ENCODE peak calls at places on chromosomes 1 and 21, in nine cellular contexts. F is cardiac fibroblast; J is neural crest cell; K is astrocyte of the cerebellum; X is CD8-positive, alpha-beta T cell; D is GM13977; Y is A673; B is AG09319; S is AG09309. V is an unnamed sample.

GRCh38 chr1:10556430-10557005 is 81.8 kb downstream of the PEX14 start:
- DNase-seq in F (no peak), J (peak; percentile 6), K (no peak), X (no peak), D (no peak), Y (no peak), B (no peak), S (no peak), V (no peak)

GRCh38 chr1:23756676-23757075 is 13.4 kb downstream of the ELOA start:
- DNase-seq in F (peak; percentile 46), J (no peak), K (no peak), X (no peak), D (no peak), Y (no peak), B (no peak), S (no peak), V (no peak)

GRCh38 chr1:29827801-29828525 is 591.6 kb downstream of the PTPRU start:
- DNase-seq in F (no peak), J (no peak), K (no peak), X (no peak), D (no peak), Y (no peak), B (no peak), S (no peak), V (no peak)

GRCh38 chr1:37255111-37255795 is 219.1 kb upstream of the ZC3H12A start:
- DNase-seq in F (no peak), J (peak; percentile 58), K (no peak), X (no peak), D (peak; percentile 23), Y (peak; percentile 60), B (no peak), S (no peak), V (no peak)

GRCh38 chr1:3304692-3305091 is 149.8 kb upstream of the ARHGEF16 start:
- DNase-seq in F (no peak), J (no peak), K (no peak), X (no peak), D (no peak), Y (no peak), B (no peak), S (no peak), V (no peak)

GRCh38 chr1:109040627-109041613 is 982 bp downstream of the WDR47 start:
- DNase-seq in F (peak; percentile 25), J (peak; percentile 26), K (no peak), X (no peak), D (peak; percentile 54), Y (peak; percentile 54), B (no peak), S (no peak), V (no peak)

GRCh38 chr1:41846595-41846994 is 72.1 kb downstream of the HIVEP3 start:
- DNase-seq in F (peak; percentile 67), J (no peak), K (no peak), X (no peak), D (no peak), Y (no peak), B (no peak), S (no peak), V (no peak)

GRCh38 chr1:17618558-17619247 is 79.2 kb downstream of the ARHGEF10L start:
- DNase-seq in F (no peak), J (no peak), K (no peak), X (no peak), D (no peak), Y (no peak), B (no peak), S (no peak), V (no peak)

GRCh38 chr21:16597768-16598167 is 868.0 kb downstream of the USP25 start:
- DNase-seq in F (no peak), J (no peak), K (no peak), X (no peak), D (no peak), Y (no peak), B (no peak), S (no peak), V (no peak)

GRCh38 chr1:20165522-20165951 is 20.4 kb upstream of the UBXN10 start:
- DNase-seq in F (peak; percentile 22), J (no peak), K (no peak), X (no peak), D (peak; percentile 51), Y (peak; percentile 17), B (no peak), S (no peak), V (no peak)

GRCh38 chr1:20702416-20702815 is 15.4 kb downstream of the KIF17 start:
- DNase-seq in F (peak; percentile 48), J (no peak), K (no peak), X (no peak), D (no peak), Y (no peak), B (no peak), S (no peak), V (no peak)

DNA sequence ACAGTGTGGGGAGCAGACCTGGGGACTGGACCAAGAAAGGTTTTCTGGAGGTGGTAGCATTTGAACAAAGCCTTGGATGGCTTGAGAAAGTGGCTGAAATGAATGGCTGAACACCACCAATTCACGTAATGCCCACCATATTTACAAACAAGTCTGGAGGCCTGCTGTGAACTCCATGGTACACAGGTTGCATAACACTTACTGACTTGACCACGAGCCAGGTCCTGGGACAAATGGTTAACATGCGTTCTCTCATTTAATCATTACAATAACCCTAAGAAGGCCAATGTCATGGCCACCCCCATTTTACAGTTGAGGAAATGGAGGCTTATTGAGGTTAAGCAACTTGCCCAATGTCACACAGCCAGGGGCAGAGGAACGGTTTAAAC is 44.4 kb downstream of the ZBTB18 start:
- DNase-seq in F (no peak), J (no peak), K (no peak), X (no peak), D (no peak), Y (no peak), B (no peak), S (no peak), V (no peak)
- TF ChIP-seq CTCF in F (no peak), J (no peak), K (no peak), X (no peak), D (no peak), Y (no peak), B (no peak), S (no peak), V (no peak)

DNA sequence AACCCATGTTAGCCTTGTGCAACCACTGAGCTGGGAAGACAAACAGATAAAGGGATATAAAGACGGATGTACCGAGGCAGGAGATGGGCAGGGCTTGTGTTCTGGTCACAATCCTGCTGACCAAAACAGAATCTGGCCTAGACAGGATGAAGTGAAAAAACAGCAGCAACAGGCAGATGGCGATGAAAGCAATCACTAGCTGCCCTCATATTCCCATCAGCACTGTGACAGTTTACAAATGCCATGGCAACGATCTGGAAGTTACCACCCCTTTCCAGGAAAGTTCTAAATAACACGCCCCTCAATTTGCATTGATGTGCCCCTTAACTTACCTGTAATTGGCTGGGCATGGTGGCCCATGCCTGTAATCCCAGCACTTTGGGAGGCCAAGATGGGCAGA is 40.6 kb upstream of the CD46 start:
- DNase-seq in F (peak; percentile 22), J (no peak), K (no peak), X (no peak), D (no peak), Y (peak; percentile 1), B (no peak), S (no peak), V (no peak)
- TF ChIP-seq CTCF in F (no peak), J (no peak), K (no peak), X (no peak), D (no peak), Y (peak; percentile 14), B (peak; percentile 2), S (peak; percentile 2), V (peak; percentile 21)

GRCh38 chr21:46369520-46370235 is 45.7 kb downstream of the PCNT start:
- DNase-seq in F (no peak), J (no peak), K (no peak), X (no peak), D (no peak), Y (no peak), B (no peak), S (no peak), V (no peak)

GRCh38 chr21:46374761-46375389 is 50.9 kb downstream of the PCNT start:
- DNase-seq in F (no peak), J (no peak), K (no peak), X (no peak), D (no peak), Y (no peak), B (no peak), S (no peak), V (no peak)

GRCh38 chr21:46372014-46372485 is 48.1 kb downstream of the PCNT start:
- DNase-seq in F (no peak), J (no peak), K (no peak), X (no peak), D (no peak), Y (no peak), B (no peak), S (no peak), V (no peak)

GRCh38 chr21:46368533-46369285 is 44.8 kb downstream of the PCNT start:
- DNase-seq in F (no peak), J (no peak), K (no peak), X (peak; percentile 21), D (peak; percentile 90), Y (no peak), B (no peak), S (no peak), V (no peak)

GRCh38 chr21:46371204-46372013 is 47.5 kb downstream of the PCNT start:
- DNase-seq in F (no peak), J (no peak), K (no peak), X (no peak), D (peak; percentile 64), Y (no peak), B (no peak), S (no peak), V (no peak)
- TF ChIP-seq CTCF in F (no peak), J (no peak), K (no peak), X (no peak), D (no peak), Y (no peak), B (no peak), S (no peak), V (no peak)

GRCh38 chr21:43707462-43707861 is 11.5 kb upstream of the PDXK start:
- DNase-seq in F (no peak), J (no peak), K (no peak), X (no peak), D (no peak), Y (no peak), B (no peak), S (no peak), V (no peak)

GRCh38 chr21:43703068-43703880 is 15.7 kb upstream of the PDXK start:
- DNase-seq in F (peak; percentile 79), J (peak; percentile 33), K (no peak), X (peak; percentile 11), D (no peak), Y (no peak), B (peak; percentile 61), S (no peak), V (no peak)

GRCh38 chr21:43712268-43712942 is 6.5 kb upstream of the PDXK start:
- DNase-seq in F (peak; percentile 58), J (no peak), K (no peak), X (no peak), D (no peak), Y (no peak), B (no peak), S (no peak), V (no peak)

DNA sequence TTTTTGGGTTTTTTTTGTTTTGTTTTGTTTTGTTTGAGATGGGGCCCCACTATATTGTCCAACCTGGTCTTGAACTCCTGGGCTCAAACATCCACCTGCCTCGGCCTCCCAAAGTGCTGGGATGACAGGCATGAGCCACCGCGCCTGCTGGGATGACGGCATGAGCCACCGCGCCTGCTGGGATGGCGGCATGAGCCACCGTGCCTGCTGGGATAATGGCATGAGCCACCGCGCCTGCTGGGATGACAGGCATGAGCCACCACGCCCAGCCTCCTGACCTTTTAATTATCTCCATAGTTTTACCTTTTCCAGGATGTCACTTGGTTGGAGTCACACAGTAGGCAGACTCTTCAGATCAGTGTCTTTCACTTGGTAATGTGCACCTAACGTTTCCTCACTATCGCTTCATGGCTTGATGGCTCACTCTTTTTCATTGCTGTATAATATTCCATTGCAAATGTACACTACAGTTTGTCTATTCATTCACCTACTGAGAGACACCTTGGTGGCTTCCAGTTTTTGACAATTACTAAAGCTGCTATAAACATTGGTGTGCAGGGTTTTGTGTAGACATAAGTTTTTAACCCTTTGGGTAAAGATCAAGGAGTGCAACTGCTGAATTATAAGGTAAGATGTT is 10.1 kb upstream of the PDXK start:
- DNase-seq in F (no peak), J (no peak), K (no peak), X (no peak), D (no peak), Y (no peak), B (no peak), S (no peak), V (no peak)
- TF ChIP-seq CTCF in F (no peak), J (no peak), K (no peak), X (no peak), D (no peak), Y (no peak), B (no peak), S (no peak), V (no peak)

V was measured in chondrocyte.